ENCODE peak calls at places on chromosome 17, in six cellular contexts. One of them, this sample, is unnamed.

GRCh38 chr17:1796800-1797199 is 32.9 kb downstream of the SMYD4 start:
- DNase-seq in AG04449: no peak
- DNase-seq in NCI-H146: no peak
- DNase-seq in GM23248: no peak
- DNase-seq in activated naive CD8-positive, alpha-beta T cell treated with anti-CD3 and anti-CD28 coated beads for 36 hours: no peak
- DNase-seq in CD8-positive, alpha-beta memory T cell: no peak
- DNase-seq in this sample: no peak

GRCh38 chr17:6098466-6099180 is 28.4 kb downstream of the WSCD1 start:
- DNase-seq in AG04449: no peak
- DNase-seq in NCI-H146: no peak
- DNase-seq in GM23248: no peak
- DNase-seq in activated naive CD8-positive, alpha-beta T cell treated with anti-CD3 and anti-CD28 coated beads for 36 hours: no peak
- DNase-seq in CD8-positive, alpha-beta memory T cell: no peak
- DNase-seq in this sample: no peak

GRCh38 chr17:31446195-31446967 is 54.9 kb downstream of the RAB11FIP4 start:
- DNase-seq in AG04449: no peak
- DNase-seq in NCI-H146: no peak
- DNase-seq in GM23248: no peak
- DNase-seq in activated naive CD8-positive, alpha-beta T cell treated with anti-CD3 and anti-CD28 coated beads for 36 hours: no peak
- DNase-seq in CD8-positive, alpha-beta memory T cell: no peak
- DNase-seq in this sample: no peak

GRCh38 chr17:48198950-48199541 is 91.5 kb downstream of the SNX11 start:
- DNase-seq in AG04449: no peak
- DNase-seq in NCI-H146: no peak
- DNase-seq in GM23248: no peak
- DNase-seq in activated naive CD8-positive, alpha-beta T cell treated with anti-CD3 and anti-CD28 coated beads for 36 hours: no peak
- DNase-seq in CD8-positive, alpha-beta memory T cell: no peak
- DNase-seq in this sample: peak; percentile 18

GRCh38 chr17:35763767-35764122 is 3.1 kb downstream of the C17orf50 start:
- DNase-seq in AG04449: no peak
- DNase-seq in NCI-H146: no peak
- DNase-seq in GM23248: no peak
- DNase-seq in activated naive CD8-positive, alpha-beta T cell treated with anti-CD3 and anti-CD28 coated beads for 36 hours: no peak
- DNase-seq in CD8-positive, alpha-beta memory T cell: no peak
- DNase-seq in this sample: no peak

GRCh38 chr17:77086433-77087010 is 54.2 kb upstream of the SEC14L1 start:
- DNase-seq in AG04449: no peak
- DNase-seq in NCI-H146: peak; percentile 94
- DNase-seq in GM23248: peak; percentile 79
- DNase-seq in activated naive CD8-positive, alpha-beta T cell treated with anti-CD3 and anti-CD28 coated beads for 36 hours: peak; percentile 74
- DNase-seq in CD8-positive, alpha-beta memory T cell: peak; percentile 58
- DNase-seq in this sample: peak; percentile 73

GRCh38 chr17:75896360-75897075 is at the start of gene TRIM65:
- DNase-seq in AG04449: no peak
- DNase-seq in NCI-H146: peak; percentile 82
- DNase-seq in GM23248: peak; percentile 97
- DNase-seq in activated naive CD8-positive, alpha-beta T cell treated with anti-CD3 and anti-CD28 coated beads for 36 hours: peak; percentile 83
- DNase-seq in CD8-positive, alpha-beta memory T cell: peak; percentile 70
- DNase-seq in this sample: peak; percentile 96

GRCh38 chr17:40956401-40957254 is 10.1 kb downstream of the KRT39 start:
- DNase-seq in AG04449: peak; percentile 100
- DNase-seq in NCI-H146: no peak
- DNase-seq in GM23248: peak; percentile 90
- DNase-seq in activated naive CD8-positive, alpha-beta T cell treated with anti-CD3 and anti-CD28 coated beads for 36 hours: no peak
- DNase-seq in CD8-positive, alpha-beta memory T cell: no peak
- DNase-seq in this sample: no peak

GRCh38 chr17:21043296-21044232 is 753 bp upstream of the USP22 start:
- DNase-seq in AG04449: peak; percentile 90
- DNase-seq in NCI-H146: peak; percentile 99
- DNase-seq in GM23248: peak; percentile 100
- DNase-seq in activated naive CD8-positive, alpha-beta T cell treated with anti-CD3 and anti-CD28 coated beads for 36 hours: peak; percentile 98
- DNase-seq in CD8-positive, alpha-beta memory T cell: peak; percentile 97
- DNase-seq in this sample: no peak